ENCODE peak calls at places on chromosomes 7 and 10, in seven cellular contexts. W is RWPE1, J is MCF 10A, B is pancreas, H is GM20000, O is HFFc6, S is cardiac fibroblast. Y is an unnamed sample.
A peak's percentile ranks its signal among the peaks of the same experiment; 100 is the strongest.

GRCh38 chr10:122325235-122325634 is 49.3 kb upstream of the PLEKHA1 start:
- DNase-seq in S (no peak), H (no peak), O (no peak), B (no peak), J (no peak), W (no peak), Y (no peak)

GRCh38 chr10:110456046-110456445 is 41.7 kb upstream of the DUSP5 start:
- DNase-seq in H (no peak), B (no peak), J (peak; percentile 75), O (no peak), W (peak; percentile 48), S (no peak), Y (peak; percentile 37)

GRCh38 chr10:112778579-112778978 is 171.5 kb upstream of the TCF7L2 start:
- DNase-seq in H (no peak), O (no peak), B (no peak), W (no peak), S (no peak), J (no peak), Y (peak; percentile 14)

GRCh38 chr10:124917168-124917938 is 24.6 kb upstream of the ZRANB1 start:
- DNase-seq in H (peak; percentile 48), S (peak; percentile 45), W (peak; percentile 41), J (peak; percentile 35), O (peak; percentile 29), B (peak; percentile 48), Y (peak; percentile 38)

GRCh38 chr10:43479275-43479674 is 42.4 kb downstream of the ZNF487 start:
- DNase-seq in W (no peak), S (peak; percentile 52), O (peak; percentile 33), J (no peak), B (no peak), H (no peak), Y (no peak)

GRCh38 chr7:101315336-101315735 is 6.3 kb downstream of the IFT22 start:
- DNase-seq in O (peak; percentile 48), B (peak; percentile 46), S (peak; percentile 75), H (peak; percentile 67), W (no peak), J (peak; percentile 61), Y (peak; percentile 42)

GRCh38 chr10:87845624-87846377 is 17.5 kb downstream of the KLLN start:
- DNase-seq in J (peak; percentile 77), B (no peak), S (peak; percentile 92), O (peak; percentile 55), W (peak; percentile 57), H (no peak), Y (peak; percentile 92)

GRCh38 chr10:6271663-6272062 is 68.9 kb downstream of the PFKFB3 start:
- DNase-seq in W (no peak), S (no peak), B (no peak), H (no peak), O (no peak), J (no peak), Y (no peak)

GRCh38 chr10:86062151-86062550 is 304.4 kb downstream of the GRID1 start:
- DNase-seq in J (no peak), S (no peak), O (no peak), B (no peak), W (no peak), H (no peak), Y (no peak)

GRCh38 chr7:37690206-37690605 is 6.6 kb downstream of the GPR141 start:
- DNase-seq in W (no peak), B (no peak), H (no peak), J (no peak), O (no peak), S (no peak), Y (no peak)

DNA sequence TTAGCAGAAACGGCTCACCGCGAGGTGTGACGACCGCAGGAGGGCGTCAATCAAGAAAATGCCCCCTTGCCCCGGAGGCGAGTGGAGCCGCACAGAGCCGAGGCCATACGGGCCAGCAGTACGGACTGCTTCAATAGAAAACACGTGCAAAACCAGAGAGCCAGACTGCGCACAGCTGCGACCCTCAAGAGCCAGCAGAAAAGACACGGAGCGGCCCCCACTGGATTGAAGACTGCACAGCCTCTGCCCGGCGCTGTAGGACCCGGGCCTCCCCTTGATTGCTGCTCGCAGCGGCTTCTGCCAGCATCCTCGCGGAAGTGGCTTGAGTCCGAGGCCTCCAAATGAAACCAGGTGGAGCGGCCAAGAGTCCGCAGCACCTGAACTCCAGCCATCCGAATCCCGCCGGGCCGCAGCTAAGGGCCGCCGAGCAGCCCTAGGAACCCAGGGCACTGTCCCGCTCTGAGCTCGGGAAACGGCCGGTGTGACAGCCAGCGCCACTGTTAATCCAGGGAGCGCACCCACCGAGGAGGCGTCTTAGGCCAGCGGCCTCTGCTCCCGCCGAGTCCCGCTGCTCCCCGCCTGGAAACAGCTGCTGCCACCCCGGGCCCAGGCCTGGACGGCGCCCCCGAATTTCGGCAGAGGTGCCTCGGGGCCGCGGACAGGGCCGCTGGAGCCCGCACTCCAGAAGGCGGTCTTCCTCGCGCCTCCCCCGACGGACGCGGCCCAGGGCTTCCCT is 660 bp upstream of the HHEX start:
- DNase-seq in O (no peak), H (peak; percentile 50), B (peak; percentile 48), S (peak; percentile 40), J (no peak), W (no peak), Y (no peak)
- TF ChIP-seq CTCF in O (peak; percentile 37), H (no peak), B (no peak), S (no peak), J (no peak), W (no peak), Y (peak; percentile 4)

DNA sequence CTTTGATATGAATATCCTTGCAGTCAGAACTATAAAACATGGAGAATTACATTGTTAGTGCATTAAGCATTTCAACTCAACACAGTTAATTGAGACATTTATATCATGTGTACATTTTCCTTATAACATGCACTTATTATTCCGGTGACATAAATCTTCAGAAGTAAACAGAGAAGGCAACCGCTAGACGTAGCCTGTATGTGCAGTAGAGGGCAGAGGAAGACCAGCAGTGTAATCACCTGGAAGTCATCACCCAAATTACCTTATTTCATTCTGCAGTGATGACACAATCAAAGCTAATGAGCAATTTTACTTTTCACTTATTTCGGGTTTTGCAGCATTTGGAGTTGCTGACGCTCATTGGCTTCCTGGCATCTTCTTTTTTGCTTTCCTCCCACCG is 394.6 kb downstream of the SDK1 start:
- DNase-seq in W (no peak), O (no peak), B (no peak), S (no peak), H (no peak), J (peak; percentile 35), Y (peak; percentile 2)
- TF ChIP-seq CTCF in W (no peak), O (no peak), B (no peak), S (no peak), H (no peak), J (peak; percentile 22), Y (peak; percentile 10)

DNA sequence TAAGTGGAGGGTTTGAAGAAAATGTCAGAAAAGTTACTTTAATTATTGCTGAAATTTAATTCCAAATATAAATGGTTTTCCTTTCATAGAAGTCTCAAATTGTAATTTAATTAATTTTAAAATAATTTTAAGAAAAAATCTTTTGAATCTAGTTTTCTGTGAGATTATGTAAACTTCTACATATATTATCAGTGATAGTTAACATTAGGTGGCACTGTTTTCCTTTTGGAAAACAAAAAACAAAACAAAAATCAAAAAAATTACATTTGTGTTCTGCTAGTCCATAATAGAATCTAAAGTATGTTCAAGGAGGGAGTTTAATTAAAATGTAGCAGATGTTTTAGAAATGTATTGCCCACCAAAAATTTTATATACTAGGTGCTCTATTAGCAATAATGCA is 1456.7 kb downstream of the REEP3 start:
- DNase-seq in H (no peak), O (no peak), J (no peak), B (no peak), W (no peak), S (no peak), Y (no peak)
- TF ChIP-seq CTCF in H (no peak), O (peak; percentile 38), J (no peak), B (no peak), W (no peak), S (no peak), Y (no peak)

DNA sequence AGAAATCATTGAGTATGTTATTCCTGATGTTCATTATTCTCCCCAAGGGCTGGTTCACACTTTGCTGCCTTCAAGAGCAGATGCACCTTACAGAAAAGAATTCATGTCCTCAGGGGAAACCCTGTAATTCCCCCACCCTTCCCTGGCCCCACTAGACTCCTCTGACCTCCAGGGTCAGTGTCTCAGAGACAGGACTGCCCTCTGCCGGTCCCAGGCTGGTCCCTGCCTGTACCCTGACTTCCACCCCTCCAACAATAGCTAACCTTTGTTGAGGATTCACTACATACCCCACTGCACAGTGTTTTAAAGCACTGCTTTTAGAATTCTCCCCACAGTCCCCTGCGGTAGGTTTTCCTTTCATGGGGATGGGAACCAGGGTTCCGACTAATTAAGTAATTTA is 4.4 kb upstream of the SEPHS1 start:
- DNase-seq in W (no peak), J (peak; percentile 9), O (no peak), H (peak; percentile 75), S (no peak), B (no peak), Y (no peak)
- TF ChIP-seq CTCF in W (no peak), J (no peak), O (no peak), H (peak; percentile 54), S (no peak), B (no peak), Y (no peak)